ENCODE peak calls at places on chromosomes 5 and 9, in eight cellular contexts. X, O, B, C, S, T, Z and U are unnamed samples.
A peak's percentile ranks its signal among the peaks of the same experiment; 100 is the strongest.

GRCh38 chr5:137415231-137415681 is 83.9 kb downstream of the SPOCK1 start:
- DNase-seq in X (no peak), O (no peak), B (no peak), C (no peak), S (no peak), T (no peak), Z (no peak), U (no peak)

GRCh38 chr9:26789959-26790358 is 102.6 kb downstream of the CAAP1 start:
- DNase-seq in X (no peak), O (no peak), B (no peak), C (no peak), S (no peak), T (no peak), Z (no peak), U (no peak)

GRCh38 chr5:129973716-129974426 is 69.6 kb downstream of the CHSY3 start:
- DNase-seq in X (no peak), O (no peak), B (no peak), C (no peak), S (no peak), T (no peak), Z (no peak), U (no peak)

GRCh38 chr9:95506438-95506691 is 10.4 kb downstream of the PTCH1 start:
- DNase-seq in X (no peak), O (no peak), B (peak; percentile 30), C (peak; percentile 86), S (no peak), T (peak; percentile 63), Z (no peak), U (peak; percentile 36)

GRCh38 chr5:10499066-10499465 is 57.4 kb downstream of the ROPN1L start:
- DNase-seq in X (no peak), O (no peak), B (no peak), C (no peak), S (no peak), T (no peak), Z (no peak), U (no peak)

GRCh38 chr5:6430418-6431028 is 18.1 kb upstream of the UBE2QL1 start:
- DNase-seq in X (no peak), O (no peak), B (no peak), C (no peak), S (peak; percentile 30), T (no peak), Z (no peak), U (no peak)

GRCh38 chr5:25862276-25862675 is 1176.1 kb downstream of the CDH9 start:
- DNase-seq in X (no peak), O (no peak), B (no peak), C (no peak), S (no peak), T (no peak), Z (no peak), U (no peak)

GRCh38 chr5:34452170-34452828 is 203.8 kb upstream of the RAI14 start:
- DNase-seq in X (no peak), O (no peak), B (peak; percentile 32), C (no peak), S (no peak), T (no peak), Z (no peak), U (no peak)

GRCh38 chr5:142816577-142816976 is 46.4 kb downstream of the ARHGAP26 start:
- DNase-seq in X (peak; percentile 70), O (no peak), B (no peak), C (no peak), S (peak; percentile 50), T (no peak), Z (peak; percentile 75), U (no peak)

GRCh38 chr5:122471031-122471751 is 159.2 kb downstream of the SNCAIP start:
- DNase-seq in X (no peak), O (no peak), B (no peak), C (no peak), S (no peak), T (no peak), Z (no peak), U (no peak)

GRCh38 chr5:141960449-141961323 is 2.7 kb upstream of the PCDH12 start:
- DNase-seq in X (peak; percentile 66), O (peak; percentile 75), B (peak; percentile 89), C (no peak), S (peak; percentile 86), T (peak; percentile 87), Z (peak; percentile 91), U (peak; percentile 75)

GRCh38 chr5:128287740-128288139 is 204.2 kb downstream of the SLC12A2 start:
- DNase-seq in X (no peak), O (no peak), B (no peak), C (no peak), S (no peak), T (no peak), Z (no peak), U (no peak)

GRCh38 chr9:16768816-16769215 is 101.7 kb downstream of the BNC2 start:
- DNase-seq in X (no peak), O (no peak), B (no peak), C (no peak), S (no peak), T (no peak), Z (no peak), U (no peak)

GRCh38 chr9:113701741-113702422 is 174.2 kb upstream of the ZNF618 start:
- DNase-seq in X (no peak), O (no peak), B (no peak), C (no peak), S (no peak), T (no peak), Z (no peak), U (no peak)

GRCh38 chr5:164487939-164488338 is 982.5 kb downstream of the MAT2B start:
- DNase-seq in X (no peak), O (no peak), B (no peak), C (no peak), S (no peak), T (peak; percentile 19), Z (no peak), U (no peak)

GRCh38 chr5:175707751-175708375 is 50.0 kb downstream of the HRH2 start:
- DNase-seq in X (no peak), O (no peak), B (no peak), C (peak; percentile 14), S (no peak), T (no peak), Z (peak; percentile 22), U (no peak)

GRCh38 chr9:124468061-124468740 is 17.9 kb downstream of the ADGRD2 start:
- DNase-seq in X (no peak), O (no peak), B (no peak), C (peak; percentile 74), S (no peak), T (no peak), Z (no peak), U (no peak)

GRCh38 chr9:38724749-38725148 is 4.8 kb upstream of the FAM240B start:
- DNase-seq in X (no peak), O (no peak), B (no peak), C (no peak), S (no peak), T (no peak), Z (no peak), U (no peak)

GRCh38 chr5:51187953-51188591 is 195.2 kb upstream of the ISL1 start:
- DNase-seq in X (no peak), O (no peak), B (no peak), C (no peak), S (no peak), T (peak; percentile 8), Z (no peak), U (no peak)

GRCh38 chr9:88852794-88853193 is 138.5 kb upstream of the S1PR3 start:
- DNase-seq in X (no peak), O (no peak), B (peak; percentile 17), C (no peak), S (no peak), T (no peak), Z (no peak), U (no peak)
- TF ChIP-seq POLR2AphosphoS5 in X (no peak), O (no peak), B (no peak), C (no peak), S (no peak), T (no peak), Z (no peak), U (no peak)

DNA sequence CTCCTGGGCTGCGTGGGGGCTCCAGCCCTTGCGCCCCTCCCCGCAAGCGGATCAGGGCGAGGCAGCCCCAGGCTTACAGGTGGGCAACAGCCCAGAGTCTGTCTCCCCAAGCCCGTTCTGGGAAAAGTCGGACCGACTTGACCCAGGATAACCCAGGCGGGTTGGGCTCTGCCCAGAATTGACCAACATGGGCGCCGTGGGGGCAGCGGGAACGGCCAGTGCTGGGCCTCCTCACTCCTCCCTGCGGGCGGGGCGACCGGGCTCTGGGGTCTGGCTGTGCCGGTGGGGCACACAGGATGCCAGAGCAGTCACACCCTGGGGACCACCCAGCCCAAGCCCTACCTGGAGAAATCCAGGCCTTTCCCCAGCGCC is 15.3 kb upstream of the SYNPO start:
- DNase-seq in X (no peak), O (no peak), B (no peak), C (peak; percentile 87), S (no peak), T (no peak), Z (peak; percentile 49), U (no peak)
- TF ChIP-seq POLR2AphosphoS5 in X (no peak), O (no peak), B (no peak), C (peak; percentile 20), S (no peak), T (no peak), Z (no peak), U (no peak)

GRCh38 chr5:110027527-110028322 is 338.0 kb downstream of the MAN2A1 start:
- DNase-seq in X (no peak), O (no peak), B (no peak), C (no peak), S (no peak), T (no peak), Z (no peak), U (no peak)
- TF ChIP-seq POLR2AphosphoS5 in X (no peak), O (no peak), B (no peak), C (no peak), S (no peak), T (no peak), Z (no peak), U (no peak)

GRCh38 chr5:107567901-107568671 is 102.7 kb downstream of the EFNA5 start:
- DNase-seq in X (no peak), O (no peak), B (no peak), C (no peak), S (no peak), T (no peak), Z (no peak), U (no peak)

GRCh38 chr5:107571621-107572489 is 98.9 kb downstream of the EFNA5 start:
- DNase-seq in X (peak; percentile 77), O (peak; percentile 33), B (peak; percentile 68), C (peak; percentile 96), S (peak; percentile 95), T (peak; percentile 75), Z (peak; percentile 99), U (peak; percentile 8)

GRCh38 chr5:107572800-107573368 is 97.9 kb downstream of the EFNA5 start:
- DNase-seq in X (no peak), O (no peak), B (no peak), C (no peak), S (no peak), T (no peak), Z (no peak), U (no peak)

GRCh38 chr5:107566537-107566875 is 104.2 kb downstream of the EFNA5 start:
- DNase-seq in X (no peak), O (no peak), B (no peak), C (no peak), S (no peak), T (no peak), Z (no peak), U (no peak)

GRCh38 chr5:107570805-107571531 is 99.8 kb downstream of the EFNA5 start:
- DNase-seq in X (no peak), O (peak; percentile 27), B (no peak), C (no peak), S (no peak), T (no peak), Z (peak; percentile 31), U (peak; percentile 36)
- TF ChIP-seq POLR2AphosphoS5 in X (no peak), O (no peak), B (no peak), C (no peak), S (no peak), T (no peak), Z (no peak), U (peak; percentile 45)

GRCh38 chr5:95664204-95664786 is 17.7 kb downstream of the RFESD start:
- DNase-seq in X (peak; percentile 44), O (no peak), B (no peak), C (no peak), S (no peak), T (no peak), Z (no peak), U (no peak)
- TF ChIP-seq POLR2AphosphoS5 in X (no peak), O (no peak), B (no peak), C (no peak), S (no peak), T (no peak), Z (no peak), U (no peak)